ENCODE peak calls at places on chromosome 4, in six cellular contexts. B is ACHN; C is choroid plexus epithelial cell; R is GM19239; P is nephron progenitor cell; E is effector memory CD8-positive, alpha-beta T cell. W is an unnamed sample.

GRCh38 chr4:63563288-63564014 is 845.8 kb downstream of the TECRL start:
- DNase-seq in B (no peak), C (no peak), E (no peak), P (no peak), R (no peak), W (no peak)

GRCh38 chr4:101594588-101594987 is 195.9 kb upstream of the BANK1 start:
- DNase-seq in R (no peak), E (no peak), B (no peak), P (no peak), C (no peak), W (no peak)

GRCh38 chr4:73434311-73434710 is 1.7 kb upstream of the AFP start:
- DNase-seq in B (peak; percentile 30), E (no peak), R (peak; percentile 2), P (no peak), C (peak; percentile 37), W (peak; percentile 25)

GRCh38 chr4:69194166-69194565 is 20.4 kb downstream of the UGT2B11 start:
- DNase-seq in E (no peak), R (no peak), C (no peak), B (no peak), P (no peak), W (no peak)

GRCh38 chr4:28976369-28976768 is 1743.8 kb upstream of the PCDH7 start:
- DNase-seq in R (no peak), B (no peak), C (no peak), P (no peak), E (no peak), W (no peak)

GRCh38 chr4:8176547-8177399 is 18.2 kb upstream of the ABLIM2 start:
- DNase-seq in C (peak; percentile 80), E (no peak), P (peak; percentile 66), R (peak; percentile 74), B (peak; percentile 48), W (peak; percentile 45)

GRCh38 chr4:76547167-76547760 is 112.2 kb downstream of the SHROOM3 start:
- DNase-seq in R (no peak), B (no peak), E (no peak), C (no peak), P (peak; percentile 20), W (no peak)

GRCh38 chr4:93444860-93445259 is 383.7 kb upstream of the ATOH1 start:
- DNase-seq in C (peak; percentile 15), E (no peak), R (no peak), B (no peak), P (no peak), W (no peak)

GRCh38 chr4:139633661-139634060 is 32.0 kb upstream of the MGST2 start:
- DNase-seq in P (no peak), E (no peak), R (no peak), B (peak; percentile 56), C (peak; percentile 66), W (peak; percentile 29)

GRCh38 chr4:112296949-112297483 is at the start of gene ALPK1:
- DNase-seq in R (peak; percentile 17), E (no peak), C (peak; percentile 97), B (peak; percentile 88), P (no peak), W (peak; percentile 82)

GRCh38 chr4:16714191-16714590 is 184.3 kb downstream of the LDB2 start:
- DNase-seq in B (no peak), R (no peak), P (no peak), C (no peak), E (no peak), W (no peak)

GRCh38 chr4:168304744-168305459 is 13.7 kb downstream of the DDX60 start:
- DNase-seq in E (no peak), C (peak; percentile 21), R (no peak), B (no peak), P (no peak), W (peak; percentile 39)

GRCh38 chr4:150501019-150501727 is 80.8 kb upstream of the MAB21L2 start:
- DNase-seq in B (peak; percentile 9), C (peak; percentile 91), R (no peak), E (no peak), P (no peak), W (no peak)

GRCh38 chr4:874971-875817 is 49.3 kb upstream of the CPLX1 start:
- DNase-seq in B (no peak), R (no peak), E (no peak), P (no peak), C (no peak), W (no peak)

GRCh38 chr4:244471-244870 is 60.8 kb downstream of the ZNF732 start:
- DNase-seq in E (peak; percentile 57), R (no peak), C (peak; percentile 21), P (peak; percentile 8), B (peak; percentile 29), W (peak; percentile 35)

GRCh38 chr4:115293093-115293462 is 179.7 kb upstream of the NDST4 start:
- DNase-seq in R (no peak), B (no peak), E (no peak), P (no peak), C (no peak), W (no peak)

GRCh38 chr4:184267673-184268573 is 50.2 kb upstream of the ENPP6 start:
- DNase-seq in B (peak; percentile 71), P (no peak), C (peak; percentile 94), E (peak; percentile 57), R (peak; percentile 60), W (peak; percentile 84)

GRCh38 chr4:98557497-98557896 is 100.9 kb downstream of the TSPAN5 start:
- DNase-seq in C (peak; percentile 66), B (no peak), P (no peak), R (no peak), E (no peak), W (peak; percentile 70)

GRCh38 chr4:99710681-99711345 is 53.2 kb upstream of the C4orf54 start:
- DNase-seq in B (no peak), P (no peak), E (no peak), R (no peak), C (no peak), W (no peak)

GRCh38 chr4:173218411-173219125 is 50.0 kb downstream of the GALNT7 start:
- DNase-seq in B (peak; percentile 87), P (no peak), R (no peak), E (no peak), C (peak; percentile 95), W (peak; percentile 83)

GRCh38 chr4:10504510-10504909 is 47.3 kb upstream of the ZNF518B start:
- DNase-seq in E (no peak), B (no peak), R (no peak), P (no peak), C (no peak), W (no peak)

GRCh38 chr4:138452823-138453222 is 210.7 kb upstream of the SLC7A11 start:
- DNase-seq in E (no peak), B (no peak), C (no peak), P (no peak), R (no peak), W (no peak)

GRCh38 chr4:10703146-10703545 is 18.6 kb upstream of the CLNK start:
- DNase-seq in E (no peak), P (no peak), C (no peak), B (no peak), R (no peak), W (no peak)

GRCh38 chr4:18934197-18934596 is 912.6 kb upstream of the LCORL start:
- DNase-seq in C (peak; percentile 8), B (peak; percentile 22), P (no peak), R (no peak), E (no peak), W (no peak)

GRCh38 chr4:124839786-124840390 is 127.4 kb upstream of the ANKRD50 start:
- DNase-seq in R (no peak), P (no peak), B (no peak), E (no peak), C (peak; percentile 14), W (no peak)

GRCh38 chr4:1601533-1601835 is 82.6 kb downstream of the FAM53A start:
- DNase-seq in B (no peak), E (no peak), C (no peak), P (no peak), R (no peak), W (no peak)

GRCh38 chr4:105509291-105509690 is 35.4 kb upstream of the PPA2 start:
- DNase-seq in C (no peak), B (no peak), E (no peak), P (no peak), R (peak; percentile 4), W (no peak)

GRCh38 chr4:43356786-43357185 is 464.3 kb downstream of the GRXCR1 start:
- DNase-seq in R (no peak), C (no peak), P (no peak), E (no peak), B (no peak), W (no peak)

GRCh38 chr4:4860381-4860802 is 927 bp downstream of the MSX1 start:
- DNase-seq in P (no peak), C (no peak), E (no peak), R (no peak), B (peak; percentile 46), W (peak; percentile 23)

GRCh38 chr4:120918788-120919187 is 3.7 kb downstream of the PRDM5 start:
- DNase-seq in B (no peak), P (no peak), C (no peak), R (no peak), E (no peak), W (no peak)

GRCh38 chr4:186934841-186935443 is 211.3 kb upstream of the FAT1 start:
- DNase-seq in R (no peak), C (peak; percentile 23), P (no peak), B (no peak), E (no peak), W (no peak)

GRCh38 chr4:99536148-99536728 is 25.4 kb downstream of the C4orf17 start:
- DNase-seq in R (no peak), C (no peak), P (no peak), B (no peak), E (no peak), W (no peak)

GRCh38 chr4:40003986-40004385 is 26.3 kb upstream of the PDS5A start:
- DNase-seq in P (no peak), C (peak; percentile 58), R (no peak), B (no peak), E (no peak), W (no peak)